ENCODE peak calls at places on chromosomes 13 and 19, in five cellular contexts. V, K, W, P and C are unnamed samples.

GRCh38 chr19:5932593-5933262 is 18.7 kb downstream of the CAPS start:
- DNase-seq in V (no peak), K (no peak), W (no peak), P (no peak), C (no peak)

GRCh38 chr19:47541507-47541906 is 26.6 kb upstream of the NAPA start:
- DNase-seq in V (no peak), K (peak; percentile 25), W (no peak), P (no peak), C (no peak)

GRCh38 chr13:111873676-111874178 is 193.2 kb upstream of the SOX1 start:
- DNase-seq in V (no peak), K (no peak), W (no peak), P (no peak), C (no peak)

GRCh38 chr19:13262450-13262849 is 112.2 kb downstream of the IER2 start:
- DNase-seq in V (peak; percentile 70), K (no peak), W (no peak), P (peak; percentile 59), C (peak; percentile 42)

GRCh38 chr13:33353210-33353609 is 67.7 kb upstream of the STARD13 start:
- DNase-seq in V (no peak), K (no peak), W (no peak), P (no peak), C (no peak)

GRCh38 chr19:56124578-56124977 is 3.5 kb upstream of the ZNF787 start:
- DNase-seq in V (no peak), K (no peak), W (no peak), P (no peak), C (no peak)

GRCh38 chr13:107867701-107868661 is 347.4 kb downstream of the LIG4 start:
- DNase-seq in V (peak; percentile 29), K (no peak), W (no peak), P (peak; percentile 17), C (no peak)

GRCh38 chr19:46482645-46483044 is 11.3 kb upstream of the PNMA8A start:
- DNase-seq in V (peak; percentile 61), K (no peak), W (no peak), P (peak; percentile 77), C (no peak)

GRCh38 chr13:73174521-73175010 is 115.8 kb downstream of the KLF5 start:
- DNase-seq in V (no peak), K (no peak), W (no peak), P (no peak), C (no peak)

GRCh38 chr13:99287544-99287943 is 19.7 kb downstream of the GPR183 start:
- DNase-seq in V (no peak), K (no peak), W (no peak), P (no peak), C (no peak)

GRCh38 chr13:110089815-110090214 is 217.1 kb downstream of the COL4A1 start:
- DNase-seq in V (no peak), K (no peak), W (no peak), P (no peak), C (no peak)

GRCh38 chr13:52832268-52832667 is 16.2 kb downstream of the PCDH8 start:
- DNase-seq in V (no peak), K (no peak), W (no peak), P (no peak), C (no peak)

GRCh38 chr13:93233997-93234416 is 7.4 kb downstream of the GPC6 start:
- DNase-seq in V (no peak), K (no peak), W (no peak), P (no peak), C (no peak)

GRCh38 chr13:93227906-93228801 is 1.5 kb downstream of the GPC6 start:
- DNase-seq in V (peak; percentile 77), K (no peak), W (no peak), P (peak; percentile 88), C (no peak)

GRCh38 chr13:93231867-93232266 is 5.3 kb downstream of the GPC6 start:
- DNase-seq in V (no peak), K (no peak), W (no peak), P (no peak), C (no peak)

GRCh38 chr13:93227280-93227905 is 786 bp downstream of the GPC6 start:
- DNase-seq in V (peak; percentile 54), K (no peak), W (no peak), P (peak; percentile 74), C (no peak)

DNA sequence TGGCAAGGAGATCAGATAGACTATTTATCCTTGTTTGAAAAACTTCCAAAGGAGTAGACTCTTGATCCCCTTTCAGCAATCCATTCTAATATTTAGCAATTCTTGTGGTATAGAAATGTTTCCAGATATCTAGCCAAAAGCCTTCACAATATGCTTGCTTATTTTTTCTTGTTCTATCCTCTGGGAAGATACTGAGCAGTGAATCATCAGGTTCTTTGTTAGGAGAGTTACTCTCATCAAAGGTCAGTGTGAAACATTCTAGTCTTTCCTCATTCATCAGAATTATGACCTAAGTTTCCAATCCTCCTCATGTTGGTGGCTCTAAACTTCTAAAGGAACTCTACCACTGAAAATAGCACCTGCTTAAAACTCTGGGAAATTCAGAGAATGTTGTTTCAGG is 3.9 kb downstream of the GPC6 start:
- DNase-seq in V (peak; percentile 76), K (no peak), W (no peak), P (peak; percentile 79), C (no peak)
- H3K4me3 ChIP-seq in V (no peak overlapping the region), K (no peak overlapping the region), W (no peak overlapping the region), P (no peak overlapping the region), C (no peak overlapping the region)

GRCh38 chr19:42284066-42284501 is 15.0 kb downstream of the CIC start:
- DNase-seq in V (peak; percentile 67), K (peak; percentile 83), W (no peak), P (peak; percentile 77), C (no peak)
- H3K4me3 ChIP-seq in V (no peak overlapping the region), K (no peak overlapping the region), W (peak overlapping the region; percentile 32), P (no peak overlapping the region), C (peak overlapping the region; percentile 24)

GRCh38 chr13:40777166-40777956 is 6.4 kb upstream of the MRPS31 start:
- DNase-seq in V (peak; percentile 72), K (peak; percentile 19), W (peak; percentile 65), P (peak; percentile 59), C (peak; percentile 67)
- H3K4me3 ChIP-seq in V (no peak overlapping the region), K (peak overlapping the region; percentile 17), W (peak overlapping the region; percentile 40), P (peak overlapping the region; percentile 26), C (peak overlapping the region; percentile 39)

GRCh38 chr19:37809366-37809765 is 30.0 kb upstream of the ZNF573 start:
- DNase-seq in V (no peak), K (no peak), W (no peak), P (no peak), C (no peak)
- H3K4me3 ChIP-seq in V (no peak overlapping the region), K (no peak overlapping the region), W (no peak overlapping the region), P (no peak overlapping the region), C (no peak overlapping the region)

DNA sequence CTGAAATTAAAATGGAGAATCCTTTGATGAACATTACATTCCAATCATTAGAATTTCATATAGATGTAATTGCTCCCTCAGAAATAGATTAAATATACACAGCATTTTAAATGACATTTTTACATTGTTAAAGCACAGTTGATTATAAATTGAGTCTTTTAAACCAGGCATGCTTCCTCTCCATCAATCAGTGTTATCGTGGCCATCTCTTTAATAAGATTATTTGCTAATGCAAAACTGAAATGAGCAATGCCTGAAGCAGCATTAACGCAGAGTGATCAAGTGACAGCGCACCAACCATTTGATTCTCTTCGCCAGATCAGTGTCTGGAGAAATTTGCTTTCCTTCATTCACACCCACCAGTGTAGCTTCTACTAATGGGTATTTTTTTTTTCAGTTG is 259.8 kb downstream of the OXGR1 start:
- DNase-seq in V (no peak), K (no peak), W (no peak), P (no peak), C (no peak)
- H3K4me3 ChIP-seq in V (no peak overlapping the region), K (no peak overlapping the region), W (no peak overlapping the region), P (no peak overlapping the region), C (no peak overlapping the region)

GRCh38 chr13:94705081-94705751 is 7.1 kb downstream of the SOX21 start:
- DNase-seq in V (no peak), K (no peak), W (no peak), P (no peak), C (no peak)
- H3K4me3 ChIP-seq in V (no peak overlapping the region), K (no peak overlapping the region), W (no peak overlapping the region), P (no peak overlapping the region), C (no peak overlapping the region)

GRCh38 chr19:8608858-8609209 is 1.7 kb downstream of the ADAMTS10 start:
- DNase-seq in V (no peak), K (no peak), W (no peak), P (no peak), C (no peak)
- H3K4me3 ChIP-seq in V (peak overlapping the region; percentile 70), K (peak overlapping the region; percentile 97), W (peak overlapping the region; percentile 79), P (no peak overlapping the region), C (no peak overlapping the region)